ENCODE peak calls at places on chromosomes 1 and 21, in five cellular contexts. One of them, this sample, is unnamed.
A peak's percentile ranks its signal among the peaks of the same experiment; 100 is the strongest.

GRCh38 chr1:21383785-21384401 is 56.0 kb upstream of the NBPF3 start:
- DNase-seq in lower lobe of right lung: no peak
- DNase-seq in Panc1: no peak
- DNase-seq in brain microvascular endothelial cell: no peak
- DNase-seq in breast epithelium: no peak
- DNase-seq in this sample: no peak

GRCh38 chr1:165443539-165444289 is 1.2 kb downstream of the RXRG start:
- DNase-seq in lower lobe of right lung: peak; percentile 48
- DNase-seq in Panc1: no peak
- DNase-seq in brain microvascular endothelial cell: no peak
- DNase-seq in breast epithelium: no peak
- DNase-seq in this sample: no peak

GRCh38 chr1:66415830-66416229 is 118.1 kb upstream of the SGIP1 start:
- DNase-seq in lower lobe of right lung: no peak
- DNase-seq in Panc1: no peak
- DNase-seq in brain microvascular endothelial cell: no peak
- DNase-seq in breast epithelium: no peak
- DNase-seq in this sample: no peak

GRCh38 chr1:227901239-227901905 is 46.4 kb downstream of the WNT9A start:
- DNase-seq in lower lobe of right lung: no peak
- DNase-seq in Panc1: no peak
- DNase-seq in brain microvascular endothelial cell: no peak
- DNase-seq in breast epithelium: no peak
- DNase-seq in this sample: no peak

GRCh38 chr21:46056450-46056903 is 41.4 kb upstream of the COL6A2 start:
- DNase-seq in lower lobe of right lung: peak; percentile 53
- DNase-seq in Panc1: no peak
- DNase-seq in brain microvascular endothelial cell: peak; percentile 72
- DNase-seq in breast epithelium: peak; percentile 69
- DNase-seq in this sample: no peak

GRCh38 chr1:103489881-103490280 is 35.6 kb upstream of the RNPC3 start:
- DNase-seq in lower lobe of right lung: no peak
- DNase-seq in Panc1: no peak
- DNase-seq in brain microvascular endothelial cell: no peak
- DNase-seq in breast epithelium: no peak
- DNase-seq in this sample: peak; percentile 61

GRCh38 chr1:44822131-44822701 is 13.9 kb downstream of the BTBD19 start:
- DNase-seq in lower lobe of right lung: no peak
- DNase-seq in Panc1: no peak
- DNase-seq in brain microvascular endothelial cell: no peak
- DNase-seq in breast epithelium: no peak
- DNase-seq in this sample: no peak

GRCh38 chr1:93705897-93706500 is 24.4 kb upstream of the BCAR3 start:
- DNase-seq in lower lobe of right lung: no peak
- DNase-seq in Panc1: no peak
- DNase-seq in brain microvascular endothelial cell: no peak
- DNase-seq in breast epithelium: no peak
- DNase-seq in this sample: peak; percentile 76

GRCh38 chr1:53368314-53369033 is 40.6 kb upstream of the LRP8 start:
- DNase-seq in lower lobe of right lung: no peak
- DNase-seq in Panc1: no peak
- DNase-seq in brain microvascular endothelial cell: no peak
- DNase-seq in breast epithelium: no peak
- DNase-seq in this sample: no peak

GRCh38 chr1:60388092-60388987 is 314.8 kb upstream of the C1orf87 start:
- DNase-seq in lower lobe of right lung: no peak
- DNase-seq in Panc1: no peak
- DNase-seq in brain microvascular endothelial cell: no peak
- DNase-seq in breast epithelium: no peak
- DNase-seq in this sample: peak; percentile 41

GRCh38 chr1:47761201-47761930 is 235.8 kb downstream of the TRABD2B start:
- DNase-seq in lower lobe of right lung: no peak
- DNase-seq in Panc1: no peak
- DNase-seq in brain microvascular endothelial cell: no peak
- DNase-seq in breast epithelium: no peak
- DNase-seq in this sample: no peak

GRCh38 chr21:39071623-39072214 is 111.5 kb downstream of the PSMG1 start:
- DNase-seq in lower lobe of right lung: no peak
- DNase-seq in Panc1: no peak
- DNase-seq in brain microvascular endothelial cell: peak; percentile 29
- DNase-seq in breast epithelium: no peak
- DNase-seq in this sample: no peak

GRCh38 chr1:81635816-81636215 is 164.9 kb upstream of the ADGRL2 start:
- DNase-seq in lower lobe of right lung: no peak
- DNase-seq in Panc1: no peak
- DNase-seq in brain microvascular endothelial cell: peak; percentile 55
- DNase-seq in breast epithelium: no peak
- DNase-seq in this sample: no peak

GRCh38 chr1:226046240-226046639 is 16.3 kb upstream of the H3-3A start:
- DNase-seq in lower lobe of right lung: no peak
- DNase-seq in Panc1: no peak
- DNase-seq in brain microvascular endothelial cell: peak; percentile 78
- DNase-seq in breast epithelium: no peak
- DNase-seq in this sample: peak; percentile 88

GRCh38 chr1:163974120-163974519 is 584.9 kb upstream of the PBX1 start:
- DNase-seq in lower lobe of right lung: no peak
- DNase-seq in Panc1: no peak
- DNase-seq in brain microvascular endothelial cell: no peak
- DNase-seq in breast epithelium: no peak
- DNase-seq in this sample: no peak

GRCh38 chr1:94296018-94296417 is 58.6 kb upstream of the ARHGAP29 start:
- DNase-seq in lower lobe of right lung: no peak
- DNase-seq in Panc1: no peak
- DNase-seq in brain microvascular endothelial cell: peak; percentile 88
- DNase-seq in breast epithelium: peak; percentile 39
- DNase-seq in this sample: peak; percentile 45

GRCh38 chr21:20353351-20353750 is 644.9 kb upstream of the NCAM2 start:
- DNase-seq in lower lobe of right lung: no peak
- DNase-seq in Panc1: no peak
- DNase-seq in brain microvascular endothelial cell: no peak
- DNase-seq in breast epithelium: no peak
- DNase-seq in this sample: peak; percentile 21

GRCh38 chr1:227889863-227890405 is 57.8 kb downstream of the WNT9A start:
- DNase-seq in lower lobe of right lung: peak; percentile 42
- DNase-seq in Panc1: no peak
- DNase-seq in brain microvascular endothelial cell: no peak
- DNase-seq in breast epithelium: no peak
- DNase-seq in this sample: no peak

GRCh38 chr1:243234978-243235657 is 20.0 kb downstream of the CEP170 start:
- DNase-seq in lower lobe of right lung: no peak
- DNase-seq in Panc1: no peak
- DNase-seq in brain microvascular endothelial cell: no peak
- DNase-seq in breast epithelium: no peak
- DNase-seq in this sample: no peak

GRCh38 chr1:98110674-98111073 is 189.8 kb upstream of the DPYD start:
- DNase-seq in lower lobe of right lung: no peak
- DNase-seq in Panc1: no peak
- DNase-seq in brain microvascular endothelial cell: no peak
- DNase-seq in breast epithelium: no peak
- DNase-seq in this sample: no peak

GRCh38 chr21:44603109-44603875 is 2.9 kb downstream of the KRTAP10-7 start:
- DNase-seq in lower lobe of right lung: no peak
- DNase-seq in Panc1: no peak
- DNase-seq in brain microvascular endothelial cell: no peak
- DNase-seq in breast epithelium: no peak
- DNase-seq in this sample: no peak

GRCh38 chr21:44601596-44602473 is 1.4 kb downstream of the KRTAP10-7 start:
- DNase-seq in lower lobe of right lung: no peak
- DNase-seq in Panc1: no peak
- DNase-seq in brain microvascular endothelial cell: no peak
- DNase-seq in breast epithelium: no peak
- DNase-seq in this sample: no peak

GRCh38 chr21:44602474-44602871 is 2.1 kb downstream of the KRTAP10-7 start:
- DNase-seq in lower lobe of right lung: no peak
- DNase-seq in Panc1: no peak
- DNase-seq in brain microvascular endothelial cell: no peak
- DNase-seq in breast epithelium: no peak
- DNase-seq in this sample: no peak

GRCh38 chr21:44606495-44606894 is 5.4 kb upstream of the KRTAP10-8 start:
- DNase-seq in lower lobe of right lung: no peak
- DNase-seq in Panc1: no peak
- DNase-seq in brain microvascular endothelial cell: no peak
- DNase-seq in breast epithelium: no peak
- DNase-seq in this sample: no peak

DNA sequence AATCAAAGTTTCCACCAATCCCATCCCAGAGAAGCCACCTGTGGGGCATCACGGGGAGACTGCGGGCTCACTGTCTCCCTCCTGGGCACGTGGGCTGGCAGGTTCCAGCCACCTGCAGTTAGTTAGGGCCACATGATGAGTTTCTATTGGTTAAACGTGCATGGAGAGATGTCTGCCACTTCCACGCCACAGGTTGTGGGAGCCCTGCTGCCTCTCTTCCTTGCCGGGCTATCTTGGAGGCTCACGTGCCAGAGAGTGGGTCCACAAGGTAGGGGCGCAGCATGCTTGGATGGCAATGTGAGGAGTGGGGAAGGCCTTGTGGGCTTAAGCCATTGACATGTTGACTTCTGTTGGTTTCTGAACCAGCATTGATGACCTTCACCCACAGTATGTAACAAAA is 3.5 kb downstream of the KRTAP10-7 start:
- DNase-seq in lower lobe of right lung: no peak
- DNase-seq in Panc1: no peak
- DNase-seq in brain microvascular endothelial cell: no peak
- DNase-seq in breast epithelium: no peak
- DNase-seq in this sample: no peak
- H3K27me3 ChIP-seq in lower lobe of right lung: peaks cover 26% of the 10 kb centered on the region
- H3K27me3 ChIP-seq in Panc1: no peaks in the 10 kb centered on the region
- H3K27me3 ChIP-seq in brain microvascular endothelial cell: no peaks in the 10 kb centered on the region
- H3K27me3 ChIP-seq in breast epithelium: no peaks in the 10 kb centered on the region
- H3K27me3 ChIP-seq in this sample: no peaks in the 10 kb centered on the region

GRCh38 chr1:151510020-151510405 is 1.2 kb upstream of the CGN start:
- DNase-seq in lower lobe of right lung: no peak
- DNase-seq in Panc1: no peak
- DNase-seq in brain microvascular endothelial cell: no peak
- DNase-seq in breast epithelium: no peak
- DNase-seq in this sample: no peak
- H3K4me3 ChIP-seq in lower lobe of right lung: no peak overlapping the region
- H3K4me3 ChIP-seq in Panc1: no peak overlapping the region
- H3K4me3 ChIP-seq in brain microvascular endothelial cell: no peak overlapping the region
- H3K4me3 ChIP-seq in breast epithelium: no peak overlapping the region
- H3K4me3 ChIP-seq in this sample: no peak overlapping the region

GRCh38 chr1:202151045-202151444 is 6.5 kb upstream of the ARL8A start:
- DNase-seq in lower lobe of right lung: no peak
- DNase-seq in Panc1: no peak
- DNase-seq in brain microvascular endothelial cell: no peak
- DNase-seq in breast epithelium: no peak
- DNase-seq in this sample: no peak
- TF ChIP-seq CTCF in lower lobe of right lung: no peak
- TF ChIP-seq CTCF in Panc1: no peak
- TF ChIP-seq CTCF in brain microvascular endothelial cell: no peak
- TF ChIP-seq CTCF in breast epithelium: no peak
- TF ChIP-seq CTCF in this sample: no peak

GRCh38 chr1:229409616-229410369 is 24.1 kb downstream of the ACTA1 start:
- DNase-seq in lower lobe of right lung: no peak
- DNase-seq in Panc1: no peak
- DNase-seq in brain microvascular endothelial cell: no peak
- DNase-seq in breast epithelium: no peak
- DNase-seq in this sample: no peak

GRCh38 chr1:229410370-229410691 is 23.6 kb downstream of the ACTA1 start:
- DNase-seq in lower lobe of right lung: no peak
- DNase-seq in Panc1: no peak
- DNase-seq in brain microvascular endothelial cell: no peak
- DNase-seq in breast epithelium: no peak
- DNase-seq in this sample: no peak

GRCh38 chr1:229408458-229409037 is 25.3 kb downstream of the ACTA1 start:
- DNase-seq in lower lobe of right lung: no peak
- DNase-seq in Panc1: no peak
- DNase-seq in brain microvascular endothelial cell: no peak
- DNase-seq in breast epithelium: no peak
- DNase-seq in this sample: no peak

GRCh38 chr1:229406798-229407197 is 27.1 kb downstream of the ACTA1 start:
- DNase-seq in lower lobe of right lung: no peak
- DNase-seq in Panc1: no peak
- DNase-seq in brain microvascular endothelial cell: no peak
- DNase-seq in breast epithelium: no peak
- DNase-seq in this sample: no peak

DNA sequence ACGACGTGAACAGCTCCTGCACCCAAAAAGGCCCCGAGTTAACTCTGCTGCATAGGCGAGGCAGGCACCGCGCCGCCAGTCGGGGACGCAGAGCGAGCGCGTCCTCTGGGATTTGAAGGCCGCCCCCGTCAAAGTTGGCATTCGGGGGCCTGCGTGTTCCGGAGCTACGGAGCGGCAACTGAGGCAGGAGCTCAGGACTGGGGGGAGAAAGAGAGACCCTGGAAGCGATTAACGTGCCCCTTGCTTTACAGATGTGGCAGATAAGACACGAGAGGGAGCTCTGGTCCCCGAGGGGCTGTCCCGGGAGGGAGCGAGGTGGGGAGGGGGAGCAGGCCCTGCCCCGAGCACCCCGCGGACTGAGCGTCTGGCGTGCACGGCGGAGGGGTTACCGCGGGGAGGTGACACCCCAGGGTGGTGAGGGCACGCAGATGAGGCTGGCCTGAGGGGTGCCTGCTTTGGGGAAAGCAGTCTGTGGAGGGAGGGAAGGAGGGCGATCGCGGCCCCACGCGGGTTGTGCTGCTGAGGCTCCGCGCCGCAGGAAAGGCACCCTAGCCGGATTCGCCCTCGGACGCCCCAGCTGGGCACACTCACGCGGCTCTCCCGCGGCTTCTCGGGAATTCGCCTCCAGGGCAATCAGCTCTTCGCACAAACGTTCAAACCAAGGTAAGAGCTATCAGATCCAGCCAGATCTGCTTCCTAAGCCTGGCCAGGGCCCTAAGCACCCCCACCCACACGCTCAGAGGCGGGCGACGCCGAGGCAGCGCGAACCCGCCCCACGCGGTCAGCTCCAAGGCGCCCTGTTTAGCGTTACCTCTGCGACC is 26.5 kb downstream of the ACTA1 start:
- DNase-seq in lower lobe of right lung: no peak
- DNase-seq in Panc1: no peak
- DNase-seq in brain microvascular endothelial cell: no peak
- DNase-seq in breast epithelium: no peak
- DNase-seq in this sample: no peak
- H3K27me3 ChIP-seq in lower lobe of right lung: peaks cover 55% of the 10 kb centered on the region
- H3K27me3 ChIP-seq in Panc1: no peaks in the 10 kb centered on the region
- H3K27me3 ChIP-seq in brain microvascular endothelial cell: peaks cover 50% of the 10 kb centered on the region
- H3K27me3 ChIP-seq in breast epithelium: no peaks in the 10 kb centered on the region
- H3K27me3 ChIP-seq in this sample: peaks cover 39% of the 10 kb centered on the region